ENCODE peak calls at places on chromosomes 12 and 14, in eight cellular contexts. H, U, G, I, V, D, B and Y are unnamed samples.

GRCh38 chr14:34234258-34234657 is 227.8 kb downstream of the SPTSSA start:
- DNase-seq in H (no peak), U (no peak), G (no peak), I (peak; percentile 67), V (no peak), D (no peak), B (no peak), Y (no peak)

GRCh38 chr12:5264006-5264405 is 167.9 kb upstream of the NTF3 start:
- DNase-seq in H (no peak), U (no peak), G (no peak), I (no peak), V (no peak), D (no peak), B (peak; percentile 62), Y (no peak)

GRCh38 chr12:96416033-96416790 is 16.0 kb upstream of the CDK17 start:
- DNase-seq in H (no peak), U (peak; percentile 93), G (no peak), I (no peak), V (no peak), D (peak; percentile 95), B (no peak), Y (peak; percentile 90)

GRCh38 chr12:49789992-49790391 is 38.2 kb downstream of the NCKAP5L start:
- DNase-seq in H (no peak), U (no peak), G (no peak), I (no peak), V (no peak), D (no peak), B (no peak), Y (no peak)

GRCh38 chr12:107818984-107819383 is 44.5 kb downstream of the ASCL4 start:
- DNase-seq in H (no peak), U (peak; percentile 77), G (no peak), I (no peak), V (no peak), D (peak; percentile 62), B (peak; percentile 39), Y (peak; percentile 7)

GRCh38 chr12:105846331-105846730 is 292.4 kb downstream of the NUAK1 start:
- DNase-seq in H (no peak), U (no peak), G (no peak), I (no peak), V (no peak), D (no peak), B (no peak), Y (no peak)

GRCh38 chr14:75339059-75339458 is 60.4 kb downstream of the FOS start:
- DNase-seq in H (no peak), U (peak; percentile 93), G (no peak), I (no peak), V (no peak), D (peak; percentile 13), B (no peak), Y (peak; percentile 52)

GRCh38 chr14:37018571-37019240 is 153.7 kb downstream of the SLC25A21 start:
- DNase-seq in H (no peak), U (no peak), G (no peak), I (no peak), V (no peak), D (no peak), B (no peak), Y (no peak)

GRCh38 chr14:37655418-37655817 is 60.0 kb downstream of the TTC6 start:
- DNase-seq in H (peak; percentile 0), U (no peak), G (no peak), I (no peak), V (no peak), D (peak; percentile 44), B (no peak), Y (peak; percentile 13)

GRCh38 chr12:116160196-116160595 is 117.3 kb downstream of the MED13L start:
- DNase-seq in H (peak; percentile 83), U (peak; percentile 33), G (no peak), I (no peak), V (no peak), D (peak; percentile 57), B (no peak), Y (no peak)

GRCh38 chr12:121737421-121737820 is 24.9 kb downstream of the TMEM120B start:
- DNase-seq in H (no peak), U (no peak), G (no peak), I (no peak), V (no peak), D (no peak), B (no peak), Y (no peak)

GRCh38 chr12:50841654-50842531 is 833 bp upstream of the TMPRSS12 start:
- DNase-seq in H (no peak), U (no peak), G (no peak), I (no peak), V (no peak), D (no peak), B (no peak), Y (no peak)

GRCh38 chr12:121614872-121615467 is 11.4 kb upstream of the ORAI1 start:
- DNase-seq in H (no peak), U (no peak), G (no peak), I (no peak), V (no peak), D (no peak), B (no peak), Y (no peak)

GRCh38 chr14:74562515-74563232 is 49.4 kb downstream of the LTBP2 start:
- DNase-seq in H (no peak), U (no peak), G (no peak), I (no peak), V (no peak), D (peak; percentile 36), B (no peak), Y (no peak)

GRCh38 chr12:51222461-51222860 is 4.6 kb upstream of the POU6F1 start:
- DNase-seq in H (no peak), U (no peak), G (no peak), I (no peak), V (no peak), D (no peak), B (no peak), Y (no peak)

GRCh38 chr14:99791476-99792283 is 1.5 kb upstream of the EML1 start:
- DNase-seq in H (no peak), U (no peak), G (no peak), I (no peak), V (no peak), D (no peak), B (no peak), Y (no peak)

GRCh38 chr12:41190360-41190759 is 2.2 kb downstream of the PDZRN4 start:
- DNase-seq in H (no peak), U (no peak), G (no peak), I (no peak), V (no peak), D (no peak), B (peak; percentile 38), Y (peak; percentile 3)

GRCh38 chr12:104213952-104214351 is 1.6 kb upstream of the TXNRD1 start:
- DNase-seq in H (no peak), U (peak; percentile 99), G (no peak), I (no peak), V (no peak), D (peak; percentile 96), B (no peak), Y (peak; percentile 77)

GRCh38 chr12:104216461-104217058 is 981 bp downstream of the TXNRD1 start:
- DNase-seq in H (no peak), U (no peak), G (no peak), I (no peak), V (no peak), D (no peak), B (no peak), Y (no peak)

GRCh38 chr12:104218935-104219334 is 3.4 kb downstream of the TXNRD1 start:
- DNase-seq in H (peak; percentile 19), U (peak; percentile 30), G (no peak), I (no peak), V (no peak), D (peak; percentile 74), B (no peak), Y (peak; percentile 56)

GRCh38 chr12:104212516-104212915 is 3.1 kb upstream of the TXNRD1 start:
- DNase-seq in H (no peak), U (peak; percentile 17), G (no peak), I (no peak), V (no peak), D (peak; percentile 41), B (no peak), Y (no peak)

GRCh38 chr12:104215638-104216297 is at the start of gene TXNRD1:
- DNase-seq in H (peak; percentile 56), U (peak; percentile 56), G (peak; percentile 95), I (peak; percentile 87), V (peak; percentile 26), D (peak; percentile 76), B (peak; percentile 93), Y (peak; percentile 83)
- H3K4me3 ChIP-seq in H (peak within 1 kb of the TSS; percentile 40), U (peak within 1 kb of the TSS; percentile 37), G (peak within 1 kb of the TSS; percentile 13), I (peak within 1 kb of the TSS; percentile 79), V (peak within 1 kb of the TSS; percentile 58), D (peak within 1 kb of the TSS; percentile 57), B (peak within 1 kb of the TSS; percentile 60), Y (peak within 1 kb of the TSS; percentile 61)

GRCh38 chr14:65373671-65374039 is 38.9 kb upstream of the FUT8 start:
- DNase-seq in H (no peak), U (peak; percentile 49), G (no peak), I (no peak), V (no peak), D (no peak), B (no peak), Y (no peak)
- TF ChIP-seq CTCF in H (no peak), U (peak; percentile 51), G (no peak), I (no peak), V (no peak), D (no peak), B (no peak), Y (no peak)

DNA sequence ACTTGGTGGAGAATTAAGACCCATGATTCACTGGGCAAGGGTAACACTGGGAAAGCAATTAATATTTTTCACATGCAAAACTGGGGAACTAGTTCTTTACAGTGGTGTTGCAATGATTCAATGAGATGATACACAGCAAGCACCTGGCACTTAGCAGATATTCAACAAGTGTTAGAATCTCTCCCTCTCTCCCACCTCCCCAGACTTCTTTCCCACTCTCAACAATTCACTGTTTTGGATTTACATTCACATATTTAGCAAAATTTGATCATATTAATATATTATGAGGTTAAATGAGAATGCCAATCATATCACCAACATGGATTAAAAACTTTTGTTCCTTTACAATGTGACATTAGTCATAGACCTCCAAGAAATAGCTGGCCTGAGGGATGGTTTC is 223.1 kb upstream of the GRIP1 start:
- DNase-seq in H (no peak), U (no peak), G (no peak), I (no peak), V (no peak), D (no peak), B (no peak), Y (no peak)
- H3K4me3 ChIP-seq in H (no peak overlapping the region), U (no peak overlapping the region), G (no peak overlapping the region), I (no peak overlapping the region), V (no peak overlapping the region), D (no peak overlapping the region), B (no peak overlapping the region), Y (no peak overlapping the region)

GRCh38 chr12:132955094-132955932 is 793 bp downstream of the ZNF605 start:
- DNase-seq in H (no peak), U (peak; percentile 75), G (no peak), I (peak; percentile 30), V (no peak), D (peak; percentile 67), B (peak; percentile 67), Y (peak; percentile 68)
- TF ChIP-seq CTCF in H (no peak), U (no peak), G (no peak), I (no peak), V (peak; percentile 11), D (no peak), B (no peak), Y (no peak)